ENCODE peak calls at places on chromosomes 6 and 20, in six cellular contexts. O is HCT116, T is H1, W is K562, E is HepG2, S is GM12878. V is an unnamed sample.
A peak's percentile ranks its signal among the peaks of the same experiment; 100 is the strongest.

GRCh38 chr6:108115598-108116058 is 41.1 kb upstream of the OSTM1 start:
- DNase-seq in O (peak; percentile 41), T (peak; percentile 68), W (peak; percentile 51), E (peak; percentile 47), S (no peak), V (peak; percentile 77)

GRCh38 chr20:62388839-62389600 is 2.1 kb downstream of the RPS21 start:
- DNase-seq in O (no peak), T (no peak), W (no peak), E (no peak), S (no peak), V (no peak)

GRCh38 chr20:17835941-17836861 is 132.4 kb downstream of the SNX5 start:
- DNase-seq in O (no peak), T (no peak), W (no peak), E (no peak), S (no peak), V (no peak)

GRCh38 chr6:40720375-40720748 is 133.2 kb upstream of the LRFN2 start:
- DNase-seq in O (no peak), T (no peak), W (no peak), E (no peak), S (no peak), V (no peak)

GRCh38 chr20:4234128-4234527 is 218.8 kb upstream of the RNF24 start:
- DNase-seq in O (no peak), T (no peak), W (no peak), E (no peak), S (no peak), V (no peak)

GRCh38 chr6:93417421-93417996 is 1.9 kb downstream of the EPHA7 start:
- DNase-seq in O (no peak), T (no peak), W (no peak), E (no peak), S (no peak), V (peak; percentile 40)

GRCh38 chr6:2900821-2901644 is 2.1 kb downstream of the SERPINB9 start:
- DNase-seq in O (no peak), T (no peak), W (no peak), E (no peak), S (no peak), V (no peak)

GRCh38 chr6:19723533-19723932 is 113.6 kb upstream of the ID4 start:
- DNase-seq in O (no peak), T (no peak), W (no peak), E (no peak), S (no peak), V (no peak)

GRCh38 chr6:33967966-33968724 is 164.3 kb upstream of the MLN start:
- DNase-seq in O (peak; percentile 13), T (no peak), W (peak; percentile 42), E (peak; percentile 47), S (no peak), V (peak; percentile 64)

GRCh38 chr20:59650418-59650817 is 46.1 kb downstream of the PHACTR3 start:
- DNase-seq in O (no peak), T (no peak), W (peak; percentile 20), E (no peak), S (no peak), V (no peak)

GRCh38 chr6:21560249-21560648 is 33.3 kb upstream of the SOX4 start:
- DNase-seq in O (no peak), T (no peak), W (no peak), E (no peak), S (no peak), V (no peak)

GRCh38 chr6:12009904-12010634 is 2.0 kb upstream of the HIVEP1 start:
- DNase-seq in O (no peak), T (no peak), W (no peak), E (no peak), S (no peak), V (no peak)

GRCh38 chr6:54291146-54291545 is 17.1 kb upstream of the TINAG start:
- DNase-seq in O (no peak), T (no peak), W (no peak), E (no peak), S (peak; percentile 50), V (no peak)

GRCh38 chr20:49916146-49917002 is 1.0 kb upstream of the SPATA2 start:
- DNase-seq in O (no peak), T (no peak), W (peak; percentile 60), E (peak; percentile 100), S (no peak), V (no peak)

GRCh38 chr6:38024908-38025307 is 205.4 kb downstream of the ZFAND3 start:
- DNase-seq in O (no peak), T (no peak), W (no peak), E (no peak), S (no peak), V (no peak)

GRCh38 chr6:159943101-159943632 is 25.7 kb upstream of the IGF2R start:
- DNase-seq in O (no peak), T (no peak), W (no peak), E (peak; percentile 35), S (no peak), V (no peak)

GRCh38 chr20:11906626-11907480 is 10.8 kb upstream of the BTBD3 start:
- DNase-seq in O (no peak), T (no peak), W (no peak), E (no peak), S (no peak), V (no peak)

GRCh38 chr20:8152183-8152582 is 20.1 kb downstream of the PLCB1 start:
- DNase-seq in O (no peak), T (no peak), W (no peak), E (no peak), S (no peak), V (no peak)

GRCh38 chr20:54137115-54137514 is 36.7 kb downstream of the CYP24A1 start:
- DNase-seq in O (no peak), T (no peak), W (no peak), E (no peak), S (no peak), V (no peak)

GRCh38 chr20:46237221-46237620 is 71.1 kb downstream of the CDH22 start:
- DNase-seq in O (no peak), T (no peak), W (no peak), E (no peak), S (no peak), V (no peak)

GRCh38 chr6:52518279-52518944 is 58.4 kb downstream of the TRAM2 start:
- DNase-seq in O (no peak), T (no peak), W (no peak), E (no peak), S (no peak), V (no peak)

GRCh38 chr6:5303711-5304110 is 42.4 kb downstream of the FARS2 start:
- DNase-seq in O (no peak), T (no peak), W (no peak), E (no peak), S (no peak), V (no peak)

GRCh38 chr20:64180673-64181072 is 16.4 kb downstream of the MYT1 start:
- DNase-seq in O (no peak), T (no peak), W (no peak), E (no peak), S (no peak), V (no peak)

GRCh38 chr20:2279245-2279779 is 16.5 kb upstream of the TGM3 start:
- DNase-seq in O (no peak), T (no peak), W (no peak), E (no peak), S (no peak), V (no peak)

GRCh38 chr6:16043171-16044142 is 85.4 kb upstream of the MYLIP start:
- DNase-seq in O (no peak), T (no peak), W (no peak), E (no peak), S (peak; percentile 62), V (no peak)

GRCh38 chr6:110367825-110368224 is 9.7 kb upstream of the METTL24 start:
- DNase-seq in O (no peak), T (no peak), W (no peak), E (no peak), S (no peak), V (no peak)

GRCh38 chr6:123321020-123321419 is 315.7 kb downstream of the TRDN start:
- DNase-seq in O (no peak), T (no peak), W (no peak), E (no peak), S (no peak), V (no peak)

GRCh38 chr6:132147530-132148011 is 196.4 kb upstream of the CCN2 start:
- DNase-seq in O (no peak), T (no peak), W (no peak), E (no peak), S (no peak), V (no peak)

GRCh38 chr6:83708546-83708969 is 343 bp downstream of the SNAP91 start:
- DNase-seq in O (no peak), T (no peak), W (no peak), E (no peak), S (no peak), V (peak; percentile 84)

GRCh38 chr20:50788045-50788867 is 6.6 kb upstream of the BCAS4 start:
- DNase-seq in O (peak; percentile 51), T (no peak), W (peak; percentile 21), E (peak; percentile 83), S (no peak), V (peak; percentile 57)

GRCh38 chr6:15763827-15764226 is 101.0 kb upstream of the DTNBP1 start:
- DNase-seq in O (peak; percentile 27), T (no peak), W (no peak), E (peak; percentile 55), S (no peak), V (no peak)

GRCh38 chr6:87914637-87915395 is 132.8 kb upstream of the SPACA1 start:
- DNase-seq in O (no peak), T (no peak), W (no peak), E (no peak), S (no peak), V (no peak)
- H3K4me2 ChIP-seq in O (no peak overlapping the region), T (no peak overlapping the region), W (no peak overlapping the region), E (no peak overlapping the region), S (no peak overlapping the region), V (no peak overlapping the region)

GRCh38 chr6:158852312-158853071 is 33.3 kb upstream of the EZR start:
- DNase-seq in O (no peak), T (no peak), W (peak; percentile 32), E (no peak), S (no peak), V (no peak)
- H3K27ac ChIP-seq in O (peak overlapping the region; percentile 85), T (peak overlapping the region; percentile 96), W (peak overlapping the region; percentile 89), E (no peak overlapping the region), S (no peak overlapping the region), V (no peak overlapping the region)

DNA sequence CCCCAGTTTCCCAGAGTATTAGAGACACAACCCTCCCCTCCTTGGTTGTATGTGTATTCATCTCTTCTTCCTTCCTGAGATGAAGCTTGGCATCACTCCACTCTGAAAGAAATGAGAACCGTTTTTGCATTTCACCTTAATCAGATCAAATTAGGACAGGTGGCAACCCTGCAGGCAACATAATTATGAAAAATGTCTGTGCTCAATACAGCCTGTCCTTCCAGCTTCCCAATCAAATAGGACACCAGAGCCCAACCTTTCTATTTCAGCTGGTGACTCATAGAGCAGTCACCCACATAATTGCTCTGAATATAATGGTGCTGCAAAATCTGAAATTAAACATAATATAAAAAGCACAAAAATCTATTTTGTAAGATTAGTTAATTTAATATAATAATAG is 310.2 kb upstream of the AGPAT4 start:
- DNase-seq in O (no peak), T (no peak), W (no peak), E (no peak), S (no peak), V (peak; percentile 12)
- TF ChIP-seq JUND in O (no peak), T (no peak), W (no peak), E (no peak), S (no peak), V (no peak)

DNA sequence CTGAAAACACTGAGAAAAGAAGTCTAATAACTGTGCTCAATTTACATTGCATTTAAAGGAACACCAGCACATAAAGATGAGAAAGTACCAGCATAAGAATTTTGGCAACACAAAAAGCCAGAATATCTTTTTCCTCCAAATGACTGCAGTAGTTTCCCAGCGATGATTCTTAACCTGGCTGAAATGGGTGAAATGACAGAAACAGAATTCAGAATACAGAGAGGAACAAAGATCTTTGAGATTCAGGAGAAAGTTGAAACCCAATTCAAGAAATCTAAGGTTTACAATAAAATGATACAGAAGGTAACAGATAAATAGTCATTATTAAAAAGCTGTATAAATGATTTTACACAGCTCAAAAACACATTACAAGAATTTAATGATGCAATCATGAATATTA is 197.0 kb upstream of the EYS start:
- DNase-seq in O (no peak), T (no peak), W (no peak), E (no peak), S (no peak), V (no peak)
- H3K4me2 ChIP-seq in O (no peak overlapping the region), T (no peak overlapping the region), W (no peak overlapping the region), E (no peak overlapping the region), S (no peak overlapping the region), V (no peak overlapping the region)